ENCODE peak calls at places on chromosomes 12 and 14, in nine cellular contexts. One of them, this sample, is unnamed.

GRCh38 chr12:94898388-94898787 is 105.1 kb downstream of the NDUFA12 start:
- DNase-seq in suprapubic skin: no peak
- DNase-seq in heart left ventricle: no peak
- DNase-seq in hepatocyte: no peak
- DNase-seq in right cardiac atrium: no peak
- DNase-seq in osteoblast: no peak
- DNase-seq in GM23338: peak; percentile 48
- DNase-seq in CD4-positive, CD25-positive, alpha-beta regulatory T cell: no peak
- DNase-seq in body of pancreas: no peak
- DNase-seq in this sample: no peak

GRCh38 chr14:50763386-50764007 is 67.5 kb downstream of the NIN start:
- DNase-seq in body of pancreas: peak; percentile 77
- DNase-seq in suprapubic skin: no peak
- DNase-seq in osteoblast: peak; percentile 59
- DNase-seq in heart left ventricle: no peak
- DNase-seq in hepatocyte: no peak
- DNase-seq in CD4-positive, CD25-positive, alpha-beta regulatory T cell: no peak
- DNase-seq in right cardiac atrium: no peak
- DNase-seq in GM23338: no peak
- DNase-seq in this sample: no peak

GRCh38 chr12:31896514-31897039 is 62.6 kb upstream of the RESF1 start:
- DNase-seq in right cardiac atrium: no peak
- DNase-seq in suprapubic skin: no peak
- DNase-seq in hepatocyte: peak; percentile 60
- DNase-seq in heart left ventricle: no peak
- DNase-seq in GM23338: peak; percentile 59
- DNase-seq in body of pancreas: peak; percentile 12
- DNase-seq in CD4-positive, CD25-positive, alpha-beta regulatory T cell: peak; percentile 96
- DNase-seq in osteoblast: no peak
- DNase-seq in this sample: no peak

GRCh38 chr14:31228533-31228932 is 20.9 kb upstream of the HECTD1 start:
- DNase-seq in heart left ventricle: no peak
- DNase-seq in right cardiac atrium: no peak
- DNase-seq in GM23338: no peak
- DNase-seq in suprapubic skin: no peak
- DNase-seq in body of pancreas: no peak
- DNase-seq in osteoblast: no peak
- DNase-seq in CD4-positive, CD25-positive, alpha-beta regulatory T cell: no peak
- DNase-seq in hepatocyte: no peak
- DNase-seq in this sample: no peak

GRCh38 chr12:12399906-12400305 is 43.0 kb downstream of the BORCS5 start:
- DNase-seq in suprapubic skin: no peak
- DNase-seq in GM23338: no peak
- DNase-seq in right cardiac atrium: no peak
- DNase-seq in hepatocyte: no peak
- DNase-seq in heart left ventricle: no peak
- DNase-seq in osteoblast: no peak
- DNase-seq in CD4-positive, CD25-positive, alpha-beta regulatory T cell: no peak
- DNase-seq in body of pancreas: peak; percentile 44
- DNase-seq in this sample: no peak

GRCh38 chr12:108729612-108730336 is 1.5 kb downstream of the CORO1C start:
- DNase-seq in osteoblast: peak; percentile 72
- DNase-seq in hepatocyte: peak; percentile 33
- DNase-seq in GM23338: no peak
- DNase-seq in suprapubic skin: no peak
- DNase-seq in body of pancreas: no peak
- DNase-seq in right cardiac atrium: no peak
- DNase-seq in heart left ventricle: no peak
- DNase-seq in CD4-positive, CD25-positive, alpha-beta regulatory T cell: no peak
- DNase-seq in this sample: no peak

GRCh38 chr14:25406818-25407217 is 356.9 kb upstream of the STXBP6 start:
- DNase-seq in GM23338: peak; percentile 90
- DNase-seq in right cardiac atrium: no peak
- DNase-seq in suprapubic skin: no peak
- DNase-seq in body of pancreas: no peak
- DNase-seq in hepatocyte: peak; percentile 72
- DNase-seq in heart left ventricle: no peak
- DNase-seq in osteoblast: no peak
- DNase-seq in CD4-positive, CD25-positive, alpha-beta regulatory T cell: peak; percentile 16
- DNase-seq in this sample: no peak

GRCh38 chr14:99518441-99519346 is 37.5 kb downstream of the CCNK start:
- DNase-seq in suprapubic skin: no peak
- DNase-seq in CD4-positive, CD25-positive, alpha-beta regulatory T cell: peak; percentile 75
- DNase-seq in body of pancreas: peak; percentile 89
- DNase-seq in hepatocyte: peak; percentile 82
- DNase-seq in osteoblast: peak; percentile 97
- DNase-seq in GM23338: peak; percentile 81
- DNase-seq in right cardiac atrium: peak; percentile 64
- DNase-seq in heart left ventricle: peak; percentile 87
- DNase-seq in this sample: peak; percentile 83

GRCh38 chr12:127083028-127083949 is 1183.7 kb upstream of the TMEM132C start:
- DNase-seq in GM23338: peak; percentile 61
- DNase-seq in CD4-positive, CD25-positive, alpha-beta regulatory T cell: peak; percentile 77
- DNase-seq in body of pancreas: peak; percentile 13
- DNase-seq in osteoblast: peak; percentile 37
- DNase-seq in suprapubic skin: no peak
- DNase-seq in right cardiac atrium: no peak
- DNase-seq in heart left ventricle: no peak
- DNase-seq in hepatocyte: peak; percentile 72
- DNase-seq in this sample: no peak

GRCh38 chr14:53528114-53528513 is 375.0 kb upstream of the DDHD1 start:
- DNase-seq in GM23338: no peak
- DNase-seq in right cardiac atrium: no peak
- DNase-seq in suprapubic skin: no peak
- DNase-seq in heart left ventricle: no peak
- DNase-seq in body of pancreas: no peak
- DNase-seq in osteoblast: no peak
- DNase-seq in CD4-positive, CD25-positive, alpha-beta regulatory T cell: no peak
- DNase-seq in hepatocyte: no peak
- DNase-seq in this sample: peak; percentile 46

GRCh38 chr12:78949532-78949931 is 85.0 kb downstream of the SYT1 start:
- DNase-seq in GM23338: no peak
- DNase-seq in right cardiac atrium: no peak
- DNase-seq in osteoblast: no peak
- DNase-seq in CD4-positive, CD25-positive, alpha-beta regulatory T cell: no peak
- DNase-seq in heart left ventricle: no peak
- DNase-seq in hepatocyte: no peak
- DNase-seq in body of pancreas: no peak
- DNase-seq in suprapubic skin: no peak
- DNase-seq in this sample: no peak

GRCh38 chr14:61525293-61526011 is 169.9 kb upstream of the HIF1A start:
- DNase-seq in GM23338: no peak
- DNase-seq in hepatocyte: peak; percentile 58
- DNase-seq in CD4-positive, CD25-positive, alpha-beta regulatory T cell: peak; percentile 71
- DNase-seq in body of pancreas: peak; percentile 86
- DNase-seq in heart left ventricle: peak; percentile 67
- DNase-seq in suprapubic skin: no peak
- DNase-seq in right cardiac atrium: peak; percentile 69
- DNase-seq in osteoblast: peak; percentile 44
- DNase-seq in this sample: peak; percentile 70

GRCh38 chr12:51865470-51865745 is 16.9 kb upstream of the FIGNL2 start:
- DNase-seq in hepatocyte: no peak
- DNase-seq in body of pancreas: no peak
- DNase-seq in heart left ventricle: no peak
- DNase-seq in CD4-positive, CD25-positive, alpha-beta regulatory T cell: no peak
- DNase-seq in suprapubic skin: no peak
- DNase-seq in right cardiac atrium: no peak
- DNase-seq in osteoblast: no peak
- DNase-seq in GM23338: no peak
- DNase-seq in this sample: no peak

GRCh38 chr12:19410639-19411184 is 28.6 kb upstream of the AEBP2 start:
- DNase-seq in body of pancreas: no peak
- DNase-seq in right cardiac atrium: no peak
- DNase-seq in GM23338: peak; percentile 37
- DNase-seq in hepatocyte: no peak
- DNase-seq in osteoblast: no peak
- DNase-seq in heart left ventricle: no peak
- DNase-seq in CD4-positive, CD25-positive, alpha-beta regulatory T cell: no peak
- DNase-seq in suprapubic skin: no peak
- DNase-seq in this sample: no peak

GRCh38 chr12:75960954-75961661 is 70.5 kb downstream of the PHLDA1 start:
- DNase-seq in body of pancreas: no peak
- DNase-seq in right cardiac atrium: no peak
- DNase-seq in osteoblast: no peak
- DNase-seq in suprapubic skin: no peak
- DNase-seq in hepatocyte: no peak
- DNase-seq in heart left ventricle: no peak
- DNase-seq in GM23338: no peak
- DNase-seq in CD4-positive, CD25-positive, alpha-beta regulatory T cell: no peak
- DNase-seq in this sample: no peak

GRCh38 chr12:95554532-95555071 is 3.3 kb upstream of the USP44 start:
- DNase-seq in suprapubic skin: no peak
- DNase-seq in body of pancreas: no peak
- DNase-seq in CD4-positive, CD25-positive, alpha-beta regulatory T cell: no peak
- DNase-seq in GM23338: no peak
- DNase-seq in hepatocyte: no peak
- DNase-seq in right cardiac atrium: no peak
- DNase-seq in osteoblast: no peak
- DNase-seq in heart left ventricle: no peak
- DNase-seq in this sample: no peak

GRCh38 chr12:105445261-105446015 is 114.9 kb downstream of the C12orf75 start:
- DNase-seq in hepatocyte: peak; percentile 30
- DNase-seq in GM23338: peak; percentile 37
- DNase-seq in heart left ventricle: no peak
- DNase-seq in CD4-positive, CD25-positive, alpha-beta regulatory T cell: no peak
- DNase-seq in osteoblast: no peak
- DNase-seq in body of pancreas: no peak
- DNase-seq in suprapubic skin: no peak
- DNase-seq in right cardiac atrium: no peak
- DNase-seq in this sample: no peak

GRCh38 chr14:72745991-72746980 is 147.6 kb downstream of the DPF3 start:
- DNase-seq in right cardiac atrium: no peak
- DNase-seq in osteoblast: peak; percentile 91
- DNase-seq in hepatocyte: no peak
- DNase-seq in heart left ventricle: no peak
- DNase-seq in GM23338: no peak
- DNase-seq in body of pancreas: no peak
- DNase-seq in suprapubic skin: no peak
- DNase-seq in CD4-positive, CD25-positive, alpha-beta regulatory T cell: no peak
- DNase-seq in this sample: no peak

GRCh38 chr12:15716566-15716965 is 72.6 kb downstream of the EPS8 start:
- DNase-seq in suprapubic skin: no peak
- DNase-seq in GM23338: no peak
- DNase-seq in hepatocyte: no peak
- DNase-seq in osteoblast: no peak
- DNase-seq in heart left ventricle: no peak
- DNase-seq in CD4-positive, CD25-positive, alpha-beta regulatory T cell: no peak
- DNase-seq in body of pancreas: no peak
- DNase-seq in right cardiac atrium: no peak
- DNase-seq in this sample: no peak
- H3K4me1 ChIP-seq in suprapubic skin: peaks cover 25% of the 10 kb centered on the region
- H3K4me1 ChIP-seq in GM23338: no peaks in the 10 kb centered on the region
- H3K4me1 ChIP-seq in hepatocyte: no peaks in the 10 kb centered on the region
- H3K4me1 ChIP-seq in osteoblast: peaks cover 67% of the 10 kb centered on the region
- H3K4me1 ChIP-seq in heart left ventricle: peaks cover 4% of the 10 kb centered on the region
- H3K4me1 ChIP-seq in CD4-positive, CD25-positive, alpha-beta regulatory T cell: no peaks in the 10 kb centered on the region
- H3K4me1 ChIP-seq in body of pancreas: peaks cover 19% of the 10 kb centered on the region
- H3K4me1 ChIP-seq in right cardiac atrium: peaks cover 9% of the 10 kb centered on the region
- H3K4me1 ChIP-seq in this sample: peaks cover 27% of the 10 kb centered on the region

DNA sequence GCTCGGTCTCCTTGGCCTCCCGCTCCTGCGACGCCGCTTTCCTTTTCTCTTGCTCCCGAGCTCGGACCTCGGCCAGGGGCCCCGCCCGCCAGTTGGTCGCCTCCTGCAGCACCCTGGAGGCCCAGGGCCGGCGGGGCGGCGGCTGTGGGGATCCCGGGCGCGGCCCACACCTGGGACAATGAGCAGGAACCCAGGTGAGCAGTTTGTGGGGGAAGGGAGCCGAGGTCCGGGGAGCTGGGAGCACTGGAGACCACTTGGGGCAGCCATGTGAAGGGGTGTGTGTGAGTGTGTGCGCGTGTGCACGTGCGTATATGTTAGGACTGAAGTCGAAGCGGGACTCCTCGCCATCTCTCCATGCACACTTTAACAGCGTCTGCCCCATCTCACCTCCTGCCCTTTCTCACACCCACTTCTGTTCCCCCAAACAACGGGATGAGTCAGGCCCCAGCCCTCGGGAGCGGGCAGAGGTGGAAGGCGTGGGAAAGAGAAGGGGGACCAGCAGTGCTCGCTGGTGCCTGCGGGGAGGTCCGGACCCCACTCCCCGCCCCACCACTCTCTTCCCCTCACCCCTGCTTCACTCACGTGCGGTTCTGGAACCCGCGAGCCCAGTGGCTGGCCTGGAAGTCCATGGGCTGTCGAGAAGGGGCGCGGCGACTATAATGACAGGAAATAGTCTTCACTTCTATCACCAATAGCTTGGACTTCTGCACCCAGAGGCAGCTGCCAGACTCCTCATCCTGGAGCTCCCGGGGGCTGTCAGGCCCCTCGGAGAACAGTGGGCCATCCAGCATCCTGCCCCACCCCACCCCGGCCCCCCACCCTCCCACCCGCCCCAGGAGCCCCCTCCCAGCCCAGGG is 450 bp downstream of the DDN start:
- DNase-seq in CD4-positive, CD25-positive, alpha-beta regulatory T cell: no peak
- DNase-seq in suprapubic skin: no peak
- DNase-seq in body of pancreas: no peak
- DNase-seq in right cardiac atrium: no peak
- DNase-seq in osteoblast: peak; percentile 94
- DNase-seq in heart left ventricle: peak; percentile 63
- DNase-seq in GM23338: peak; percentile 65
- DNase-seq in hepatocyte: peak; percentile 46
- DNase-seq in this sample: peak; percentile 53
- H3K4me3 ChIP-seq in CD4-positive, CD25-positive, alpha-beta regulatory T cell: no peak overlapping the region
- H3K4me3 ChIP-seq in suprapubic skin: peak overlapping the region; percentile 52
- H3K4me3 ChIP-seq in body of pancreas: peak overlapping the region; percentile 50
- H3K4me3 ChIP-seq in right cardiac atrium: peak overlapping the region; percentile 11
- H3K4me3 ChIP-seq in osteoblast: peak overlapping the region; percentile 66
- H3K4me3 ChIP-seq in heart left ventricle: peak overlapping the region; percentile 23
- H3K4me3 ChIP-seq in GM23338: peak overlapping the region; percentile 63
- H3K4me3 ChIP-seq in hepatocyte: peak overlapping the region; percentile 33
- H3K4me3 ChIP-seq in this sample: peak overlapping the region; percentile 57

GRCh38 chr12:116881325-116881866 is at the start of gene HRK:
- DNase-seq in hepatocyte: no peak
- DNase-seq in suprapubic skin: no peak
- DNase-seq in CD4-positive, CD25-positive, alpha-beta regulatory T cell: no peak
- DNase-seq in GM23338: peak; percentile 74
- DNase-seq in heart left ventricle: no peak
- DNase-seq in right cardiac atrium: no peak
- DNase-seq in osteoblast: no peak
- DNase-seq in body of pancreas: no peak
- DNase-seq in this sample: no peak
- H3K27ac ChIP-seq in hepatocyte: no peak within 1 kb of the TSS
- H3K27ac ChIP-seq in suprapubic skin: no peak within 1 kb of the TSS
- H3K27ac ChIP-seq in CD4-positive, CD25-positive, alpha-beta regulatory T cell: no peak within 1 kb of the TSS
- H3K27ac ChIP-seq in GM23338: no peak within 1 kb of the TSS
- H3K27ac ChIP-seq in heart left ventricle: no peak within 1 kb of the TSS
- H3K27ac ChIP-seq in right cardiac atrium: no peak within 1 kb of the TSS
- H3K27ac ChIP-seq in osteoblast: no peak within 1 kb of the TSS
- H3K27ac ChIP-seq in body of pancreas: no peak within 1 kb of the TSS
- H3K27ac ChIP-seq in this sample: no peak within 1 kb of the TSS

DNA sequence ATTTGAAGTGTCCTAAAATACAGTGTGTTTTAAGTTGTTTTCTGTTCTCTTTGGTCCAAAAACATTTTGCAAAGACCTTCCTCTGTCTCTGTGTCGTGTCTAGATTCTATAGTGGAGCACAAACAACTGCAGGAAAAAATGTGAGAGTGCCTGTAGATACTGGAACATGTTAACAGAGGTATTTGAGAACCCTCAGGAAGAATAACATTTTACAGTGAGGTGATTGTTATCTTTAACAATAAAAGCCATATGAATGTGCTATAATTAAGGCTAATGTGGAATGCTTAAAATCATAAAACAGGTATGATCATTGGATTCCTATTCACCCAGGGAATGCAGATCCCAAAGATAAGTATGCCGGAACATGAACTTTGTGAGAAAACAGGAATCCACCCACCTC is 98.0 kb downstream of the SAMD4A start:
- DNase-seq in osteoblast: peak; percentile 27
- DNase-seq in heart left ventricle: no peak
- DNase-seq in GM23338: no peak
- DNase-seq in hepatocyte: no peak
- DNase-seq in right cardiac atrium: no peak
- DNase-seq in body of pancreas: no peak
- DNase-seq in suprapubic skin: no peak
- DNase-seq in CD4-positive, CD25-positive, alpha-beta regulatory T cell: no peak
- DNase-seq in this sample: no peak
- H3K4me1 ChIP-seq in osteoblast: peaks cover 7% of the 10 kb centered on the region
- H3K4me1 ChIP-seq in heart left ventricle: peaks cover 37% of the 10 kb centered on the region
- H3K4me1 ChIP-seq in GM23338: peaks cover 5% of the 10 kb centered on the region
- H3K4me1 ChIP-seq in hepatocyte: no peaks in the 10 kb centered on the region
- H3K4me1 ChIP-seq in right cardiac atrium: peaks cover 14% of the 10 kb centered on the region
- H3K4me1 ChIP-seq in body of pancreas: no peaks in the 10 kb centered on the region
- H3K4me1 ChIP-seq in suprapubic skin: peaks cover 18% of the 10 kb centered on the region
- H3K4me1 ChIP-seq in CD4-positive, CD25-positive, alpha-beta regulatory T cell: no peaks in the 10 kb centered on the region
- H3K4me1 ChIP-seq in this sample: no peaks in the 10 kb centered on the region

This sample was measured in lower lobe of right lung.